ENCODE peak calls at places on chromosomes 11 and 22, in eight cellular contexts. B is WTC11, Y is fibroblast of villous mesenchyme, R is lower leg skin, K is RWPE1, T is Calu3, I is neural crest cell, A is stomach. O is an unnamed sample.

GRCh38 chr11:94715225-94715624 is 52.9 kb upstream of the AMOTL1 start:
- DNase-seq in B (no peak), Y (no peak), R (no peak), K (no peak), T (no peak), I (no peak), A (no peak), O (no peak)

GRCh38 chr11:11621881-11622706 is at the start of gene GALNT18:
- DNase-seq in B (peak), Y (peak), R (peak), K (peak), T (peak), I (peak), A (peak), O (peak)

GRCh38 chr11:75598900-75599299 is 36.8 kb downstream of the SERPINH1 start:
- DNase-seq in B (no peak), Y (no peak), R (no peak), K (no peak), T (no peak), I (no peak), A (no peak), O (no peak)

GRCh38 chr22:50600541-50600940 is at the start of gene MAPK8IP2:
- DNase-seq in B (no peak), Y (no peak), R (no peak), K (no peak), T (no peak), I (no peak), A (no peak), O (peak)

GRCh38 chr11:96655474-96655873 is 265.7 kb downstream of the JRKL start:
- DNase-seq in B (no peak), Y (no peak), R (no peak), K (no peak), T (no peak), I (no peak), A (no peak), O (no peak)

GRCh38 chr22:23202812-23203451 is 22.6 kb downstream of the BCR start:
- DNase-seq in B (no peak), Y (no peak), R (no peak), K (no peak), T (no peak), I (no peak), A (no peak), O (no peak)

GRCh38 chr11:40032331-40032730 is 1427.1 kb downstream of the LRRC4C start:
- DNase-seq in B (no peak), Y (no peak), R (no peak), K (no peak), T (no peak), I (no peak), A (no peak), O (no peak)

GRCh38 chr22:28259774-28260173 is 340.7 kb upstream of the PITPNB start:
- DNase-seq in B (no peak), Y (no peak), R (no peak), K (no peak), T (no peak), I (no peak), A (no peak), O (no peak)

GRCh38 chr11:101269990-101270660 is 140.5 kb upstream of the PGR start:
- DNase-seq in B (no peak), Y (no peak), R (no peak), K (no peak), T (no peak), I (no peak), A (no peak), O (no peak)

GRCh38 chr11:30452842-30453241 is 129.9 kb downstream of the ARL14EP start:
- DNase-seq in B (no peak), Y (no peak), R (no peak), K (no peak), T (no peak), I (no peak), A (no peak), O (no peak)

GRCh38 chr11:130124096-130124495 is 35.5 kb upstream of the ST14 start:
- DNase-seq in B (no peak), Y (peak), R (peak), K (peak), T (peak), I (no peak), A (peak), O (no peak)

GRCh38 chr11:58905141-58905715 is 34.1 kb upstream of the GLYATL1 start:
- DNase-seq in B (peak), Y (peak), R (no peak), K (no peak), T (no peak), I (peak), A (no peak), O (peak)

GRCh38 chr11:74926304-74927030 is 22.4 kb downstream of the XRRA1 start:
- DNase-seq in B (no peak), Y (peak), R (no peak), K (no peak), T (no peak), I (no peak), A (no peak), O (no peak)

GRCh38 chr22:40410272-40410671 is 39.9 kb downstream of the SGSM3 start:
- DNase-seq in B (no peak), Y (no peak), R (no peak), K (peak), T (no peak), I (no peak), A (peak), O (no peak)

DNA sequence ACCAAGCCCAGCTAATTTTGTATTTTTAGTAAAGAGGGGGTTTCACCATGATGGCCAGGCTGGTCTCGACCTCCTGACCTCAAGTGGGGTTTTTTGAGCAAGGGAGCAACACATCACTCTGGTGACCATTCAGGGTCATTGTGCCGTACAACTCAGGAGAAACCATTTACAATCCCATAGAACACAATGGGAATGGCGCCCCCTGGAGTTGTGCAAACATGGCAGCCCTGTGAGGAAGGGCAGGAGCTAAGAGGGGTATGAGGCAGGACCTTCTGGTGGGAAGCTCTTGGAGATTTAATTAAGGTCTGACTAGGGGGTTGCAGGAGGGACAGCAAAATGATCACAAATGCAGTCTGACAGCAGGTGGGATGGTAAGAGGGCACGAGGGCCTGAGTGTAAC is 9.2 kb upstream of the CSF2RB start:
- DNase-seq in B (no peak), Y (no peak), R (no peak), K (no peak), T (no peak), I (no peak), A (no peak), O (no peak)
- TF ChIP-seq CTCF in B (no peak), Y (no peak), R (no peak), K (no peak), T (no peak), I (peak), A (no peak), O (no peak)

GRCh38 chr11:48305923-48306322 is at the start of gene OR4S1:
- DNase-seq in B (no peak), Y (no peak), R (no peak), K (no peak), T (no peak), I (no peak), A (no peak), O (no peak)

DNA sequence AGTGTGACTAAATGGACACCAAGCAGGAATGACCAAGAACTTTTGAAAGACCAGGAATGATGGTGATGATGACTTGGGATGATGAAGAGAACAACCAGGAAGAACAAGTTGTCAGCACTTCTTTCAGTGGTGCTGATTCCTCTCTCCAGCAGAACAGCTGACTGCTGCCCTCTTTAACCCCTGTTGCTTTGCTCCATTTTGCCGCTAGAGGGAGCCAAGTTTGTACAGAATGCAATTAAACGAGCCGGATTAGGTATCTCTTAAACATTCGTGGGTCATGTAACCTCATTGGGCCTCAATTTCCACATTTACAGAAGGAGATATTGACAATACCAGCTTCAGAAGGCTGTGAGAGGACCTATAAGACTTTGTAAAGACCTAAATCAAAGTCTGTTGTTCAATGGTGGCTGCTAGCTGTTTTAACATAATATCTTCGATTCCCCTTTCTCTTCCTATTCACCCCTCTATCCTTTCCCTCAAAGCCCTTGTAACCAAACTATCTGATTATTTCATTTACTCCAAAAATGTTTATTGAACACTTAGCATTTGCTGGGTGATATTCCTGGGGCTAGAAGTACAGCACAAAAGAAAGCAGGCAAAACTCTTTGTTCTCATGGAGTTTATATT is 1.9 kb downstream of the OR4S1 start:
- DNase-seq in B (peak), Y (peak), R (peak), K (peak), T (peak), I (peak), A (peak), O (no peak)
- TF ChIP-seq CTCF in B (peak), Y (peak), R (no peak), K (peak), T (peak), I (peak), A (peak), O (peak)

GRCh38 chr11:122108192-122108799 is 7.7 kb downstream of the BLID start:
- DNase-seq in B (peak), Y (peak), R (no peak), K (no peak), T (peak), I (peak), A (no peak), O (no peak)
- TF ChIP-seq CTCF in B (peak), Y (peak), R (no peak), K (peak), T (no peak), I (peak), A (peak), O (peak)

GRCh38 chr11:72589802-72590761 is 84.1 kb downstream of the PDE2A start:
- DNase-seq in B (peak), Y (no peak), R (no peak), K (no peak), T (peak), I (peak), A (peak), O (peak)
- TF ChIP-seq CTCF in B (peak), Y (peak), R (no peak), K (no peak), T (peak), I (peak), A (peak), O (peak)

O was measured in D721Med.